ENCODE peak calls at places on chromosomes 7 and 10, in ten cellular contexts. Q is PC-9; P is aorta; L is stomach; T is left lung; E is Peyer's patch; B is left ventricle myocardium inferior; X is CD4-positive, CD25-positive, alpha-beta regulatory T cell; G is heart right ventricle; A is CD8-positive, alpha-beta memory T cell. D is an unnamed sample.

GRCh38 chr7:82362129-82362528 is 81.4 kb downstream of the CACNA2D1 start:
- DNase-seq in Q (no peak), P (no peak), L (no peak), T (no peak), E (no peak), B (no peak), X (no peak), G (no peak), A (no peak), D (no peak)

GRCh38 chr7:94368371-94368791 is 26.3 kb upstream of the COL1A2 start:
- DNase-seq in Q (no peak), P (no peak), L (no peak), T (no peak), E (no peak), B (no peak), X (no peak), G (no peak), A (no peak), D (peak; percentile 75)

GRCh38 chr10:69721690-69722310 is 79.9 kb upstream of the COL13A1 start:
- DNase-seq in Q (no peak), P (peak; percentile 84), L (no peak), T (peak; percentile 62), E (no peak), B (peak; percentile 71), X (no peak), G (peak; percentile 56), A (no peak), D (peak; percentile 26)

GRCh38 chr7:138992052-138992531 is 10.9 kb upstream of the KIAA1549 start:
- DNase-seq in Q (no peak), P (no peak), L (no peak), T (no peak), E (no peak), B (no peak), X (no peak), G (no peak), A (no peak), D (peak; percentile 63)

GRCh38 chr7:127391591-127392181 is 822 bp downstream of the ZNF800 start:
- DNase-seq in Q (no peak), P (no peak), L (peak; percentile 50), T (peak; percentile 43), E (peak; percentile 62), B (no peak), X (peak; percentile 64), G (peak; percentile 60), A (peak; percentile 75), D (peak; percentile 39)

GRCh38 chr10:3749597-3750351 is 35.2 kb downstream of the KLF6 start:
- DNase-seq in Q (no peak), P (no peak), L (no peak), T (no peak), E (peak; percentile 48), B (peak; percentile 54), X (no peak), G (peak; percentile 53), A (no peak), D (no peak)

GRCh38 chr7:43639858-43640491 is 57.1 kb downstream of the STK17A start:
- DNase-seq in Q (peak; percentile 61), P (no peak), L (peak; percentile 72), T (no peak), E (peak; percentile 84), B (no peak), X (no peak), G (peak; percentile 41), A (no peak), D (no peak)

GRCh38 chr7:157056246-157056645 is 45.8 kb upstream of the MNX1 start:
- DNase-seq in Q (no peak), P (no peak), L (no peak), T (no peak), E (peak; percentile 14), B (no peak), X (no peak), G (no peak), A (no peak), D (no peak)

GRCh38 chr7:34337163-34337562 is 320.9 kb upstream of the NPSR1 start:
- DNase-seq in Q (no peak), P (no peak), L (no peak), T (no peak), E (no peak), B (no peak), X (no peak), G (no peak), A (no peak), D (no peak)

GRCh38 chr10:44396671-44397191 is 11.8 kb upstream of the CXCL12 start:
- DNase-seq in Q (no peak), P (no peak), L (no peak), T (no peak), E (no peak), B (no peak), X (no peak), G (no peak), A (no peak), D (no peak)

GRCh38 chr7:152866125-152866524 is 106.6 kb downstream of the ACTR3B start:
- DNase-seq in Q (no peak), P (no peak), L (no peak), T (no peak), E (no peak), B (no peak), X (no peak), G (no peak), A (no peak), D (no peak)

GRCh38 chr10:57983226-57983870 is 284.3 kb downstream of the IPMK start:
- DNase-seq in Q (no peak), P (no peak), L (no peak), T (no peak), E (no peak), B (no peak), X (no peak), G (no peak), A (no peak), D (no peak)

GRCh38 chr7:134016223-134016941 is 110.8 kb upstream of the LRGUK start:
- DNase-seq in Q (no peak), P (no peak), L (peak; percentile 30), T (no peak), E (no peak), B (no peak), X (no peak), G (no peak), A (no peak), D (peak; percentile 35)

GRCh38 chr10:114754445-114755320 is 66.9 kb upstream of the FHIP2A start:
- DNase-seq in Q (peak; percentile 80), P (no peak), L (no peak), T (no peak), E (no peak), B (no peak), X (no peak), G (no peak), A (no peak), D (no peak)

GRCh38 chr7:1109581-1110310 is 21.8 kb downstream of the GPER1 start:
- DNase-seq in Q (no peak), P (peak; percentile 71), L (no peak), T (no peak), E (no peak), B (peak; percentile 8), X (no peak), G (no peak), A (no peak), D (no peak)

GRCh38 chr10:71473671-71474599 is 77.2 kb downstream of the CDH23 start:
- DNase-seq in Q (no peak), P (no peak), L (no peak), T (no peak), E (no peak), B (peak; percentile 68), X (no peak), G (peak; percentile 52), A (no peak), D (no peak)

GRCh38 chr7:73770002-73770859 is at the start of gene CLDN3:
- DNase-seq in Q (peak; percentile 83), P (peak; percentile 64), L (peak; percentile 59), T (peak; percentile 88), E (peak; percentile 93), B (no peak), X (peak; percentile 15), G (no peak), A (no peak), D (peak; percentile 30)

GRCh38 chr10:61643316-61643751 is 19.4 kb upstream of the CABCOCO1 start:
- DNase-seq in Q (no peak), P (no peak), L (no peak), T (no peak), E (no peak), B (no peak), X (no peak), G (no peak), A (no peak), D (no peak)

GRCh38 chr10:96306516-96306915 is 2.3 kb downstream of the DNTT start:
- DNase-seq in Q (no peak), P (no peak), L (no peak), T (peak; percentile 68), E (peak; percentile 67), B (peak; percentile 61), X (no peak), G (peak; percentile 55), A (no peak), D (no peak)
- H3K4me3 ChIP-seq in Q (no peak overlapping the region), P (no peak overlapping the region), L (no peak overlapping the region), T (no peak overlapping the region), E (no peak overlapping the region), B (no peak overlapping the region), X (no peak overlapping the region), G (no peak overlapping the region), A (no peak overlapping the region), D (no peak overlapping the region)

DNA sequence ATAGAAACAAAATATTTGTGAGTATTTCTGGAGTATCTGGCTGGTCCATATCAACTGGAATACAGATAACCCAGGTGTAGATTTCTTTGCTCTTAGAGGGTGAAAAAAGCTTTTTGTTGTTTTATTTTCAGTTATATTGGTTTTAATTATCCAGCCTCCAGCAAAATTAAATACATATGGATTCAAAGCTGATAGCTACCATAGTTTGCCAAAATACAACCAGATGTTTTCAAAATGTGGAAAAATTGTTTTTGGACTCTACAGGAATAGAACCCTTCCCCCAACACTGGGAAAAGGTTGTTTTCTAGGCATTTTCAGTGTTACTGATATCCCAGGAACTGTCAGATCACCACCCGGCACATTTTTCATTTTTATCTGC is 30.1 kb downstream of the LRRC17 start:
- DNase-seq in Q (no peak), P (no peak), L (no peak), T (no peak), E (no peak), B (no peak), X (no peak), G (no peak), A (no peak), D (no peak)
- H3K9me3 ChIP-seq in Q (no peaks in the 10 kb centered on the region), P (no peaks in the 10 kb centered on the region), L (no peaks in the 10 kb centered on the region), T (no peaks in the 10 kb centered on the region), E (no peaks in the 10 kb centered on the region), B (no peaks in the 10 kb centered on the region), X (no peaks in the 10 kb centered on the region), G (no peaks in the 10 kb centered on the region), A (no peaks in the 10 kb centered on the region), D (no peaks in the 10 kb centered on the region)

DNA sequence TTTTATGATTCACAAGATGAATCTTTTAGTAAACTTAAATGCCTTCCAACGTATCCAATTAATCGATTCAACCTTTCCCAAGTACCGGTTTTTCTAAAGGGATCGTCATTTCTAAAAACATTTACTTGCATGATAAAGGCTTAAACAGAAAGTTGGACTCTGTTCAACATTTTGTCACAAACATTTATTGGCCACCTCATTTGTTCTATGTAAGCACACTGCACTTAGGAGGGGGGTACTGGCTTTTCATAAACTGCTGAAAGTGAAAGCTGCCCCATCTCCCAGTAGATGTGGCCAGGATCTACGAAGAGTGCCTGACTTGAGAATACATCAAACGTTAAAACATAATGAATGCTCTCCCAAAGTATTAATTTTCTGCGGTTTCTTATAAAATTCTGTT is 37.3 kb upstream of the LAMB4 start:
- DNase-seq in Q (no peak), P (no peak), L (no peak), T (no peak), E (no peak), B (no peak), X (no peak), G (no peak), A (no peak), D (no peak)
- H3K4me3 ChIP-seq in Q (no peak overlapping the region), P (no peak overlapping the region), L (peak overlapping the region; percentile 10), T (no peak overlapping the region), E (no peak overlapping the region), B (peak overlapping the region; percentile 10), X (no peak overlapping the region), G (no peak overlapping the region), A (no peak overlapping the region), D (no peak overlapping the region)

GRCh38 chr7:19939746-19940145 is 166.3 kb upstream of the TMEM196 start:
- DNase-seq in Q (no peak), P (no peak), L (no peak), T (no peak), E (no peak), B (no peak), X (no peak), G (no peak), A (no peak), D (no peak)
- H3K9me3 ChIP-seq in Q (peaks cover 10% of the 10 kb centered on the region), P (peaks cover 4% of the 10 kb centered on the region), L (peaks cover 20% of the 10 kb centered on the region), T (no peaks in the 10 kb centered on the region), E (no peaks in the 10 kb centered on the region), B (peaks cover 33% of the 10 kb centered on the region), X (no peaks in the 10 kb centered on the region), G (peaks cover 25% of the 10 kb centered on the region), A (no peaks in the 10 kb centered on the region), D (peaks cover 12% of the 10 kb centered on the region)

D was measured in SJCRH30.